ENCODE peak calls at places on chromosomes 1 and 21, in eight cellular contexts. X, B, Z, E, Q, K, R and T are unnamed samples.

GRCh38 chr1:45009956-45010854 is 919 bp downstream of the HECTD3 start:
- DNase-seq in B (no peak), K (no peak), X (no peak), Q (peak; percentile 24), E (peak; percentile 48), R (no peak), Z (peak; percentile 56), T (no peak)

GRCh38 chr21:45406801-45407628 is 2.0 kb downstream of the COL18A1 start:
- DNase-seq in K (no peak), Q (peak; percentile 21), R (peak; percentile 75), Z (no peak), B (no peak), X (peak; percentile 51), E (no peak), T (no peak)

GRCh38 chr1:199687321-199687720 is 340.2 kb upstream of the NR5A2 start:
- DNase-seq in K (no peak), R (no peak), X (no peak), B (no peak), Z (no peak), E (no peak), Q (peak; percentile 58), T (no peak)

GRCh38 chr1:21499283-21499945 is 9.8 kb upstream of the ALPL start:
- DNase-seq in B (no peak), E (no peak), X (no peak), R (no peak), Z (no peak), K (no peak), Q (no peak), T (no peak)

GRCh38 chr1:154502066-154502741 is at the start of the genes SHE and TDRD10:
- DNase-seq in E (no peak), R (no peak), Z (peak; percentile 75), X (no peak), B (no peak), K (no peak), Q (peak; percentile 63), T (no peak)

GRCh38 chr1:85321237-85321964 is 45.0 kb upstream of the BCL10 start:
- DNase-seq in Q (peak; percentile 35), X (no peak), R (no peak), Z (no peak), K (no peak), B (no peak), E (no peak), T (no peak)

GRCh38 chr1:152162826-152163463 is 3.9 kb upstream of the RPTN start:
- DNase-seq in Z (no peak), B (no peak), K (peak; percentile 34), E (no peak), X (peak; percentile 28), R (no peak), Q (no peak), T (no peak)

GRCh38 chr21:36566606-36567005 is 86.7 kb upstream of the CLDN14 start:
- DNase-seq in B (no peak), X (no peak), R (no peak), Z (no peak), K (no peak), E (no peak), Q (no peak), T (no peak)

GRCh38 chr21:46393451-46393940 is 65.2 kb upstream of the DIP2A start:
- DNase-seq in B (no peak), R (no peak), Q (no peak), E (peak; percentile 79), Z (no peak), X (peak; percentile 15), K (no peak), T (no peak)

GRCh38 chr1:164891615-164892014 is 332.6 kb downstream of the PBX1 start:
- DNase-seq in Z (no peak), X (no peak), B (no peak), K (no peak), R (no peak), E (no peak), Q (no peak), T (no peak)

GRCh38 chr21:46605759-46606426 is 1.0 kb upstream of the S100B start:
- DNase-seq in K (no peak), Z (no peak), X (no peak), E (peak; percentile 6), R (no peak), B (peak; percentile 32), Q (no peak), T (no peak)

GRCh38 chr1:153598309-153599172 is 14.4 kb downstream of the S100A16 start:
- DNase-seq in Z (no peak), B (peak; percentile 88), X (no peak), Q (peak; percentile 78), R (peak; percentile 53), E (no peak), K (no peak), T (no peak)

GRCh38 chr1:243974451-243975292 is 76.4 kb upstream of the ZBTB18 start:
- DNase-seq in E (no peak), R (no peak), Q (peak; percentile 31), B (no peak), Z (peak; percentile 81), K (no peak), X (no peak), T (no peak)

GRCh38 chr21:44878053-44878982 is 4.8 kb upstream of the PTTG1IP start:
- DNase-seq in X (peak; percentile 97), Z (no peak), K (no peak), E (no peak), B (no peak), R (no peak), Q (peak; percentile 42), T (no peak)

GRCh38 chr1:56324504-56324903 is 254.9 kb downstream of the PLPP3 start:
- DNase-seq in Z (no peak), X (no peak), K (no peak), B (no peak), R (no peak), E (no peak), Q (no peak), T (no peak)

GRCh38 chr1:93056214-93056613 is 22.9 kb upstream of the MTF2 start:
- DNase-seq in E (peak; percentile 21), Q (peak; percentile 19), K (no peak), R (peak; percentile 3), Z (no peak), B (no peak), X (peak; percentile 29), T (no peak)

GRCh38 chr21:45949928-45950739 is 31.4 kb upstream of the COL6A1 start:
- DNase-seq in Q (no peak), Z (peak; percentile 23), E (no peak), B (no peak), R (no peak), K (no peak), X (no peak), T (no peak)

GRCh38 chr1:22317231-22317919 is 134.3 kb upstream of the ZBTB40 start:
- DNase-seq in K (peak; percentile 6), R (no peak), Z (peak; percentile 76), X (no peak), B (no peak), Q (peak; percentile 26), E (peak; percentile 88), T (no peak)

GRCh38 chr1:245332513-245332912 is 177.7 kb downstream of the KIF26B start:
- DNase-seq in Z (no peak), E (no peak), Q (no peak), R (no peak), X (no peak), B (no peak), K (no peak), T (no peak)

GRCh38 chr1:213070399-213070798 is 19.4 kb downstream of the RPS6KC1 start:
- DNase-seq in B (peak; percentile 84), X (peak; percentile 35), Z (peak; percentile 7), E (no peak), K (no peak), Q (peak; percentile 57), R (no peak), T (no peak)

GRCh38 chr1:29827801-29828525 is 591.6 kb downstream of the PTPRU start:
- DNase-seq in R (no peak), Q (no peak), K (no peak), B (no peak), E (no peak), X (no peak), Z (no peak), T (no peak)

GRCh38 chr1:88802950-88803349 is 88.4 kb downstream of the GTF2B start:
- DNase-seq in K (no peak), E (no peak), B (no peak), X (no peak), Z (no peak), R (no peak), Q (peak; percentile 44), T (no peak)

GRCh38 chr1:41892211-41892840 is 26.4 kb downstream of the HIVEP3 start:
- DNase-seq in Q (no peak), E (no peak), Z (no peak), B (no peak), K (no peak), X (no peak), R (no peak), T (no peak)

GRCh38 chr1:87305096-87305495 is 23.6 kb upstream of the LMO4 start:
- DNase-seq in E (no peak), R (no peak), Z (no peak), K (no peak), B (no peak), X (no peak), Q (no peak), T (no peak)
- TF ChIP-seq POLR2AphosphoS5 in E (no peak), R (no peak), Z (no peak), K (no peak), B (no peak), X (no peak), Q (no peak), T (no peak)

GRCh38 chr1:47510282-47510811 is 72.5 kb downstream of the FOXD2 start:
- DNase-seq in E (no peak), K (no peak), B (no peak), X (no peak), Z (no peak), Q (no peak), R (no peak), T (no peak)

GRCh38 chr1:47507140-47507539 is 69.3 kb downstream of the FOXD2 start:
- DNase-seq in K (no peak), B (no peak), Q (no peak), R (no peak), Z (no peak), X (no peak), E (no peak), T (no peak)

GRCh38 chr1:47511825-47512224 is 74.0 kb downstream of the FOXD2 start:
- DNase-seq in Z (no peak), K (no peak), X (no peak), E (no peak), R (no peak), B (no peak), Q (no peak), T (no peak)

GRCh38 chr1:47507921-47508894 is 70.4 kb downstream of the FOXD2 start:
- DNase-seq in X (peak; percentile 28), K (no peak), Z (peak; percentile 80), B (no peak), E (peak; percentile 64), Q (no peak), R (no peak), T (no peak)

GRCh38 chr1:47508900-47509488 is 71.2 kb downstream of the FOXD2 start:
- DNase-seq in Z (peak; percentile 66), B (no peak), K (no peak), E (no peak), X (no peak), R (no peak), Q (no peak), T (peak; percentile 34)
- H3K4me3 ChIP-seq in Z (peak overlapping the region; percentile 46), B (no peak overlapping the region), K (no peak overlapping the region), E (no peak overlapping the region), X (no peak overlapping the region), R (peak overlapping the region; percentile 41), Q (no peak overlapping the region), T (peak overlapping the region; percentile 84)

GRCh38 chr1:47024138-47024856 is 828 bp downstream of the CYP4X1 start:
- DNase-seq in Q (peak; percentile 24), Z (no peak), X (no peak), R (no peak), B (no peak), E (no peak), K (no peak), T (no peak)
- H3K9ac ChIP-seq in Q (no peak overlapping the region), Z (no peak overlapping the region), X (no peak overlapping the region), R (no peak overlapping the region), B (no peak overlapping the region), E (no peak overlapping the region), K (no peak overlapping the region), T (no peak overlapping the region)

GRCh38 chr1:206705744-206706297 is 21.1 kb downstream of the MAPKAPK2 start:
- DNase-seq in B (no peak), K (no peak), E (no peak), X (no peak), Q (no peak), Z (no peak), R (no peak), T (no peak)
- TF ChIP-seq POLR2AphosphoS5 in B (no peak), K (no peak), E (no peak), X (no peak), Q (no peak), Z (no peak), R (no peak), T (no peak)